ENCODE peak calls at places on chromosomes 13 and 19, in four cellular contexts. B is fibroblast of mammary gland, C is astrocyte of the cerebellum, J is BJ. E is an unnamed sample.

GRCh38 chr13:22091222-22091970 is 420.5 kb downstream of the FGF9 start:
- DNase-seq in B (no peak), J (peak), C (no peak), E (no peak)

GRCh38 chr19:4089400-4089908 is 22.8 kb upstream of the ZBTB7A start:
- DNase-seq in B (no peak), C (no peak), J (no peak), E (no peak)

GRCh38 chr13:20193924-20194631 is 1.3 kb upstream of the GJB2 start:
- DNase-seq in B (no peak), J (no peak), C (no peak), E (no peak)

GRCh38 chr19:58183822-58184215 is 958 bp downstream of the ZNF274 start:
- DNase-seq in C (no peak), J (no peak), B (no peak), E (no peak)

GRCh38 chr19:39474139-39474620 is 6.5 kb upstream of the TIMM50 start:
- DNase-seq in J (no peak), C (no peak), B (peak), E (no peak)

GRCh38 chr13:99796175-99796819 is 175.3 kb downstream of the ZIC5 start:
- DNase-seq in J (no peak), C (peak), B (peak), E (no peak)

GRCh38 chr13:57631607-57632275 is at the start of gene PCDH17:
- DNase-seq in C (no peak), B (no peak), J (no peak), E (no peak)

GRCh38 chr13:105972811-105973590 is 562.5 kb downstream of the EFNB2 start:
- DNase-seq in B (no peak), C (no peak), J (no peak), E (no peak)

GRCh38 chr13:23322353-23323336 is 110.9 kb downstream of the SACS start:
- DNase-seq in C (no peak), J (no peak), B (no peak), E (no peak)

GRCh38 chr19:10452726-10453620 is 32.6 kb downstream of the PDE4A start:
- DNase-seq in C (no peak), J (no peak), B (no peak), E (no peak)

GRCh38 chr13:36431204-36432105 is 840 bp upstream of the CCNA1 start:
- DNase-seq in J (no peak), C (no peak), B (no peak), E (no peak)

GRCh38 chr19:7535035-7535992 is at the start of gene PNPLA6:
- DNase-seq in J (peak), C (peak), B (peak), E (peak)

DNA sequence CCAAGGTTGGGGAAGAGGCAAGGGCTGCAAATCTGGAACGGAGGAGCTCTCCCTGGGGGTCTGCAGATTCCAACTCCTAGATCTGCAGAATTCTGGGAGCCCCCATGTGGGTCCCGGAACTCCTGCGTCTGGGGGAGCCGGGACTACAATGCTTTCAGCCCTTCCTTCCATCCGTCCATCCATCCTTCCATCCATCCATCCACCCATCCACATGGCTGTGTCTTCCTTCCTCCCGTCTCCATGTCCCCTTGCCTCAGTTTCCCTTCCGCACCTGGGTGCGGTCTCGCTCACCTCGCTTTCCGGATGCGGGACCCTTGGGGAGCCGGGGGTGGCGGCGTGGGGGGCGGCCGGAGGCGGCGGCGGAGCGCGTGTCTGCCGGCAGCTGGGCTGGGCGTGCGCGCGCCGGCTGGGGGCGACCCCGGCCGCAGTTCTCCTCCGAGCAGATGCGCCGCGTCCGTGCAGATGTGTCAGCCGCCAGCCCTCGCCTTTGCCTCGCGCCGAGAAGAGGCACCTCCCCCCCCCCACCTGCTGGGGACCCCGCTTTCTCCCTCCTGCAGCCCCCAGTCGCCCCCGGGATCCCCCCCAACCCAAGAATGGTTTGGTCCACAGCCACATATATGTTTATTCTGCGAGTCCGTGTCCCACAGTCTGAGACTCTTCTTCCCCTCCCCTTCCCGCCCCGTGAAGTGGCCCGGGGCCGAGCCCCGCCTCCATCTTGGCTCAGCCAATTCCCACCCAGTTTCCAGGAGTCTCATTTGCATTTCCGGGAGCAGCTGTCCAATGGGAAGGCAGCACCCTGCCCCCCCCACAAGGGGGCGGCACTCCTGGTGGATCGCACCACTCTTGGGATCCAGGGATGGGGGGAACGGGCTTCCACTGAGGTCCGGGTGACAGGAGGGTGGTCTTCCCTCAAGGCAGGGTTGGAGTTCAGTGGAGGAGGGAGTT is 8.8 kb downstream of the ISOC2 start:
- DNase-seq in C (no peak), J (peak), B (peak), E (no peak)
- H3K4me3 ChIP-seq in C (no peak), J (no peak), B (no peak), E (no peak)

DNA sequence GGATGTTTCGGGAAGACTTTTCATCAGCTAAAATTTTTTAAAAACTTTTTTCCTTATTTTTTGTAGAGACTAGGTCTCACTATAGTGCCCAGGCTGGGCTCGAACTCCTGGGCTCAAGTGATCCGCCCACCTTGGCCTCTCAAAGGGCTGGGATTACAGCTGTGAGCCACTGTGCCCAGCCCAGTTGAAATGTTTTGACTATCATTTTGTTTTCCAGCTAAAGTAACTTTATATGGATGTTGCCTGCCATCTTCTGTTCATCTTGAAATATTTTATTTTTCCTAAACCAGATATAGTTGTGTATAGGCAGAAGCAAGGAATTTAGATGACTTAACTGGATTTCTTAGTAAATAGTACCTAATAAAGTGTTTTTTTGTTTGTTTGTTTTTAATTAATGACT is 7.0 kb downstream of the CAB39L start:
- DNase-seq in C (no peak), J (no peak), B (peak), E (no peak)
- TF ChIP-seq CTCF in C (no peak), J (peak), B (peak), E (peak)

DNA sequence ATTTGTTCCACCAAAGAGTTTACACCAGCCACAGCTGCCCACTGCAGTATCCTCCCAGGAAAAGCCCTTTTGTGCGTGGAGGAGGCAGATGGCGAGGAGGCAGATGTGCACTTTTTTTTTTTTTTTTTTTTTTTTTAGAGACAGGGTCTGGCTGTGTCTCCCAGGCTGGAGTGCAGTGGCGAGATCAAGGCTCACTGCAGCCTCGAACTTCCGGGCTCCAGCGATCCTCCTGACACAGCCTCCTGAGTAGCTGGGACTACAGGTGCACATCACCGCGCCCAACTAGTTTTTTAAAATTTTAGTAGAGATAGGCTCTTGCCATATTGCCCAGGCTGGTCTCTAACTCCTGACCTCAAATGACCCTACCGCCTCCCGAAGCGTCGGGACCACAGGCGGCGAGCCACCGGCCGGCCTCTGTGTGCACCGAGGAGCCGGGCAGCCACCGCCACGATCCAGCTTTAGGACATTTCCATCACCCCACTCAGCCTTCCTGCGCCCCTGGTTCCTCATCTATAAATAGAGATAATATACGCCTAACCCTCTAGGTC is 563 bp upstream of the PDCD5 start:
- DNase-seq in C (no peak), J (no peak), B (no peak), E (no peak)
- H3K4me3 ChIP-seq in C (peak), J (peak), B (peak), E (peak)

GRCh38 chr13:27713767-27714166 is 78.5 kb upstream of the GSX1 start:
- DNase-seq in B (no peak), J (no peak), C (no peak), E (no peak)
- TF ChIP-seq CTCF in B (no peak), J (no peak), C (no peak), E (no peak)

DNA sequence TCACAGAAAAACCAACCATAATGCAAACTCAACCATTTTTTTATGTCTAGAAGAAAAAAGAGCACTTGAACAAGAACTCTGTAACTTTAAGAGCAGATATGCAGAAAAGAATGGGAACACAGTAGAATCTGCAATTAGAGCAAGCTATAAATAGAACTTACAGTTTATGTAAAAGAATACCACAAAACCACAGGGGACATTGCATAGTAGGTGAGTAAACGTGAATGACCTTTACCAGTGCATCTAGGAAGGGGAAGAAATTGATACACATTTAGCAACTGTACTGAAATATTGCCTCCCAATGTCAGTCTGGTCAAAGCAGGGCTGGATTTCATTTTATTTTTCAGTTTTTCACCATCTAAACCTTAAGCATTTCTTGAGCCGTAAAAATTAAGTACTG is 242.2 kb upstream of the EDNRB start:
- DNase-seq in B (peak), C (peak), J (peak), E (peak)
- H3K4me3 ChIP-seq in B (no peak), C (no peak), J (no peak), E (no peak)

GRCh38 chr19:53881482-53882390 is at the start of gene PRKCG:
- DNase-seq in C (no peak), J (no peak), B (no peak), E (no peak)
- TF ChIP-seq CTCF in C (peak), J (peak), B (no peak), E (peak)

GRCh38 chr19:1268392-1269064 is 604 bp upstream of the CIRBP start:
- DNase-seq in B (no peak), J (no peak), C (no peak), E (no peak)
- H3K4me3 ChIP-seq in B (no peak), J (no peak), C (peak), E (no peak)

GRCh38 chr13:33285420-33286124 is at the start of gene STARD13:
- DNase-seq in C (peak), B (peak), J (peak), E (peak)
- TF ChIP-seq CTCF in C (peak), B (peak), J (peak), E (peak)

GRCh38 chr13:46901721-46902120 is 4.9 kb upstream of the HTR2A start:
- DNase-seq in B (no peak), J (no peak), C (no peak), E (no peak)
- H3K4me3 ChIP-seq in B (no peak), J (no peak), C (no peak), E (no peak)

GRCh38 chr19:42116308-42117075 is 15.8 kb downstream of the POU2F2 start:
- DNase-seq in J (no peak), C (no peak), B (no peak), E (no peak)
- TF ChIP-seq CTCF in J (peak), C (peak), B (peak), E (no peak)

E was measured in AG09309.